ENCODE peak calls at places on chromosomes 3 and 15, in nine cellular contexts. One of them, this sample, is unnamed.

GRCh38 chr3:38247366-38248035 is 18.1 kb upstream of the SLC22A13 start:
- DNase-seq in MM.1S: no peak
- DNase-seq in PC-3: peak
- DNase-seq in GM23248: peak
- DNase-seq in neural progenitor cell: no peak
- DNase-seq in GM23338: no peak
- DNase-seq in hepatocyte: peak
- DNase-seq in SK-N-SH: no peak
- DNase-seq in HCT116: peak
- DNase-seq in this sample: no peak

GRCh38 chr3:62207197-62207596 is 166.2 kb downstream of the FEZF2 start:
- DNase-seq in GM23338: no peak
- DNase-seq in MM.1S: no peak
- DNase-seq in HCT116: no peak
- DNase-seq in neural progenitor cell: no peak
- DNase-seq in PC-3: no peak
- DNase-seq in hepatocyte: no peak
- DNase-seq in GM23248: no peak
- DNase-seq in SK-N-SH: no peak
- DNase-seq in this sample: no peak

GRCh38 chr3:45692866-45693265 is 3.7 kb downstream of the SACM1L start:
- DNase-seq in hepatocyte: no peak
- DNase-seq in neural progenitor cell: no peak
- DNase-seq in PC-3: no peak
- DNase-seq in SK-N-SH: no peak
- DNase-seq in MM.1S: no peak
- DNase-seq in GM23248: no peak
- DNase-seq in HCT116: no peak
- DNase-seq in GM23338: no peak
- DNase-seq in this sample: no peak

GRCh38 chr3:154602241-154602640 is 172.3 kb upstream of the GPR149 start:
- DNase-seq in SK-N-SH: no peak
- DNase-seq in GM23338: no peak
- DNase-seq in GM23248: no peak
- DNase-seq in hepatocyte: no peak
- DNase-seq in HCT116: no peak
- DNase-seq in PC-3: no peak
- DNase-seq in MM.1S: no peak
- DNase-seq in neural progenitor cell: no peak
- DNase-seq in this sample: no peak

GRCh38 chr15:70023064-70023768 is 74.5 kb downstream of the TLE3 start:
- DNase-seq in hepatocyte: peak
- DNase-seq in neural progenitor cell: no peak
- DNase-seq in SK-N-SH: no peak
- DNase-seq in MM.1S: peak
- DNase-seq in PC-3: peak
- DNase-seq in GM23248: peak
- DNase-seq in HCT116: peak
- DNase-seq in GM23338: no peak
- DNase-seq in this sample: peak

GRCh38 chr3:142896996-142897395 is 8.1 kb upstream of the PCOLCE2 start:
- DNase-seq in GM23248: no peak
- DNase-seq in SK-N-SH: no peak
- DNase-seq in PC-3: peak
- DNase-seq in MM.1S: no peak
- DNase-seq in GM23338: no peak
- DNase-seq in hepatocyte: no peak
- DNase-seq in HCT116: no peak
- DNase-seq in neural progenitor cell: no peak
- DNase-seq in this sample: no peak

GRCh38 chr3:97958396-97958795 is 13.8 kb downstream of the RIOX2 start:
- DNase-seq in hepatocyte: no peak
- DNase-seq in neural progenitor cell: no peak
- DNase-seq in HCT116: no peak
- DNase-seq in GM23248: no peak
- DNase-seq in SK-N-SH: no peak
- DNase-seq in MM.1S: no peak
- DNase-seq in GM23338: no peak
- DNase-seq in PC-3: no peak
- DNase-seq in this sample: no peak

GRCh38 chr3:60754617-60755016 is 496.6 kb downstream of the FHIT start:
- DNase-seq in hepatocyte: no peak
- DNase-seq in SK-N-SH: no peak
- DNase-seq in GM23248: peak
- DNase-seq in neural progenitor cell: no peak
- DNase-seq in GM23338: no peak
- DNase-seq in MM.1S: no peak
- DNase-seq in PC-3: no peak
- DNase-seq in HCT116: no peak
- DNase-seq in this sample: no peak

GRCh38 chr3:18446067-18446793 is 21.1 kb upstream of the SATB1 start:
- DNase-seq in MM.1S: no peak
- DNase-seq in PC-3: no peak
- DNase-seq in SK-N-SH: no peak
- DNase-seq in GM23338: peak
- DNase-seq in GM23248: no peak
- DNase-seq in hepatocyte: no peak
- DNase-seq in neural progenitor cell: peak
- DNase-seq in HCT116: no peak
- DNase-seq in this sample: no peak

GRCh38 chr3:89278305-89278704 is 170.9 kb downstream of the EPHA3 start:
- DNase-seq in GM23248: no peak
- DNase-seq in MM.1S: no peak
- DNase-seq in PC-3: no peak
- DNase-seq in hepatocyte: peak
- DNase-seq in HCT116: no peak
- DNase-seq in SK-N-SH: no peak
- DNase-seq in neural progenitor cell: peak
- DNase-seq in GM23338: peak
- DNase-seq in this sample: no peak

GRCh38 chr3:131361464-131362421 is 19.8 kb upstream of the NUDT16 start:
- DNase-seq in PC-3: peak
- DNase-seq in SK-N-SH: no peak
- DNase-seq in HCT116: peak
- DNase-seq in MM.1S: peak
- DNase-seq in hepatocyte: peak
- DNase-seq in neural progenitor cell: peak
- DNase-seq in GM23338: peak
- DNase-seq in GM23248: peak
- DNase-seq in this sample: no peak

GRCh38 chr3:53026423-53027162 is 19.3 kb downstream of the SFMBT1 start:
- DNase-seq in neural progenitor cell: no peak
- DNase-seq in MM.1S: no peak
- DNase-seq in PC-3: no peak
- DNase-seq in hepatocyte: no peak
- DNase-seq in SK-N-SH: no peak
- DNase-seq in HCT116: no peak
- DNase-seq in GM23338: peak
- DNase-seq in GM23248: no peak
- DNase-seq in this sample: no peak

GRCh38 chr15:39154136-39154770 is 426.6 kb upstream of the THBS1 start:
- DNase-seq in GM23338: peak
- DNase-seq in PC-3: peak
- DNase-seq in MM.1S: no peak
- DNase-seq in GM23248: no peak
- DNase-seq in hepatocyte: peak
- DNase-seq in SK-N-SH: no peak
- DNase-seq in neural progenitor cell: no peak
- DNase-seq in HCT116: no peak
- DNase-seq in this sample: no peak

GRCh38 chr15:38129531-38130199 is 123.0 kb upstream of the SPRED1 start:
- DNase-seq in hepatocyte: peak
- DNase-seq in GM23338: no peak
- DNase-seq in MM.1S: peak
- DNase-seq in neural progenitor cell: peak
- DNase-seq in HCT116: no peak
- DNase-seq in PC-3: peak
- DNase-seq in GM23248: peak
- DNase-seq in SK-N-SH: peak
- DNase-seq in this sample: peak
- H2AFZ ChIP-seq in hepatocyte: no peak
- H2AFZ ChIP-seq in GM23338: peak
- H2AFZ ChIP-seq in MM.1S: peak
- H2AFZ ChIP-seq in neural progenitor cell: peak
- H2AFZ ChIP-seq in HCT116: peak
- H2AFZ ChIP-seq in PC-3: peak
- H2AFZ ChIP-seq in GM23248: peak
- H2AFZ ChIP-seq in SK-N-SH: peak
- H2AFZ ChIP-seq in this sample: peak

DNA sequence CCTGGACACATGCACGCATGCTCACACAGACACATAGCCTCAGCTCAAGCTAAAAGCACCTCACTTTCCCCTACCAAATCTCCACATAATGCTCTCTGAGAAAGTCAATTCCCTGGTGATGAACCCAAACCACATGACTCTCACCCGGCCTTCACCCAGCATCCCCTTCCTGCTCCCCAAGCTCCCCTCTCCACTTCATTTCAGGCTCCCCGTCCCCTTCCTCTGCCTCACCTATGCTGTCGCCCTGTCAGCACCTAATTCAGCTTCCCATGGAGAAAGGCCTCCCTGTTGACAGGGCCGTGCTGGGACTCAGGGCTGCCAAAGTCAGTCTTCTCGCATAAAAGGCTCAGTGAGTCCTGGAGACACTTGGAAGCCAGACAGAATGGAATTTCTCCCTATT is 30.0 kb downstream of the ACAN start:
- DNase-seq in GM23248: no peak
- DNase-seq in hepatocyte: no peak
- DNase-seq in SK-N-SH: no peak
- DNase-seq in MM.1S: no peak
- DNase-seq in GM23338: no peak
- DNase-seq in PC-3: no peak
- DNase-seq in HCT116: no peak
- DNase-seq in neural progenitor cell: no peak
- DNase-seq in this sample: no peak
- H3K27ac ChIP-seq in GM23248: no peak
- H3K27ac ChIP-seq in hepatocyte: no peak
- H3K27ac ChIP-seq in SK-N-SH: no peak
- H3K27ac ChIP-seq in MM.1S: no peak
- H3K27ac ChIP-seq in GM23338: no peak
- H3K27ac ChIP-seq in PC-3: no peak
- H3K27ac ChIP-seq in HCT116: no peak
- H3K27ac ChIP-seq in neural progenitor cell: no peak
- H3K27ac ChIP-seq in this sample: no peak

DNA sequence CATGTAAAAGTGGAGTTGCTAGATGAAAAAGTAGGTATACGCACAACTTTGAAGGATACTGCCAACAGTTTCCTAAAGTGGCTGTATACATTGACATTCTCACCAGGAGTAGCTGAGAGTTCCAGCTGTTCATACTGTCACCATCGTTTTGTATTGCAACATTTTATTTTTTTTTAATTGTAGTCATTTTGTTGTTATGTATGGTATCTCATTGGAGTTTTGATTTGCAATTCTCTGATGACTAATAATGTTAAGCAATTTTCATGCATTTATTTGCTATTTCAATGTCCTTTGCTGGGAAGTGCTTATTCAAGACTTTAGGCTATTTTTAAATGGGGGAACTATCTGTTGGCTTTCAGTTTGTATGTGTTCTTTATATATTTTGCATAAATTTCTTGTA is 185.1 kb upstream of the TGFBR2 start:
- DNase-seq in SK-N-SH: no peak
- DNase-seq in GM23338: no peak
- DNase-seq in HCT116: no peak
- DNase-seq in PC-3: peak
- DNase-seq in GM23248: peak
- DNase-seq in neural progenitor cell: no peak
- DNase-seq in MM.1S: no peak
- DNase-seq in hepatocyte: no peak
- DNase-seq in this sample: no peak
- TF ChIP-seq EZH2phosphoT487 in SK-N-SH: no peak
- TF ChIP-seq EZH2phosphoT487 in GM23338: no peak
- TF ChIP-seq EZH2phosphoT487 in HCT116: no peak
- TF ChIP-seq EZH2phosphoT487 in PC-3: no peak
- TF ChIP-seq EZH2phosphoT487 in GM23248: no peak
- TF ChIP-seq EZH2phosphoT487 in neural progenitor cell: no peak
- TF ChIP-seq EZH2phosphoT487 in MM.1S: no peak
- TF ChIP-seq EZH2phosphoT487 in hepatocyte: no peak
- TF ChIP-seq EZH2phosphoT487 in this sample: no peak

DNA sequence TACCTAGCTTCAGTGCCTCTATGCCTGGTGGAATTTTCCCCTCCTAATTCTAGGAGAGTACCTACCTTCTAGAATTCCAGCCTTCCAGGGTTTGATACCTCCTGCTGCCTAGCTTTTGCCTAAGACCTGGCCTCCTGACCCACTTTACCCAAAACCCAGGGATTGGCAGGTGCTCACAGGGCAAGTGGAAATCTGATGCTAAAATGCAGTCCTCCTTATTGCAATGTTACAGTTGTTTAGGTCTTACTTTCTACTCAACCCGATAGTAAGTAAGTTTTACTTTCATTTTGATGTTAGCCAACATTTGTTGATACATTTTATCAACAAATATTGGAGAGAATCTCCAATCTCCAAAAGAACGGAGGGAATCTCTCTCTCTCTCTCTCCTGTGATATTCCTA is 275.9 kb downstream of the DOCK3 start:
- DNase-seq in neural progenitor cell: no peak
- DNase-seq in PC-3: no peak
- DNase-seq in HCT116: no peak
- DNase-seq in MM.1S: peak
- DNase-seq in SK-N-SH: no peak
- DNase-seq in GM23338: no peak
- DNase-seq in hepatocyte: no peak
- DNase-seq in GM23248: no peak
- DNase-seq in this sample: no peak
- H2AFZ ChIP-seq in neural progenitor cell: no peak
- H2AFZ ChIP-seq in PC-3: no peak
- H2AFZ ChIP-seq in HCT116: no peak
- H2AFZ ChIP-seq in MM.1S: peak
- H2AFZ ChIP-seq in SK-N-SH: no peak
- H2AFZ ChIP-seq in GM23338: no peak
- H2AFZ ChIP-seq in hepatocyte: no peak
- H2AFZ ChIP-seq in GM23248: peak
- H2AFZ ChIP-seq in this sample: no peak

DNA sequence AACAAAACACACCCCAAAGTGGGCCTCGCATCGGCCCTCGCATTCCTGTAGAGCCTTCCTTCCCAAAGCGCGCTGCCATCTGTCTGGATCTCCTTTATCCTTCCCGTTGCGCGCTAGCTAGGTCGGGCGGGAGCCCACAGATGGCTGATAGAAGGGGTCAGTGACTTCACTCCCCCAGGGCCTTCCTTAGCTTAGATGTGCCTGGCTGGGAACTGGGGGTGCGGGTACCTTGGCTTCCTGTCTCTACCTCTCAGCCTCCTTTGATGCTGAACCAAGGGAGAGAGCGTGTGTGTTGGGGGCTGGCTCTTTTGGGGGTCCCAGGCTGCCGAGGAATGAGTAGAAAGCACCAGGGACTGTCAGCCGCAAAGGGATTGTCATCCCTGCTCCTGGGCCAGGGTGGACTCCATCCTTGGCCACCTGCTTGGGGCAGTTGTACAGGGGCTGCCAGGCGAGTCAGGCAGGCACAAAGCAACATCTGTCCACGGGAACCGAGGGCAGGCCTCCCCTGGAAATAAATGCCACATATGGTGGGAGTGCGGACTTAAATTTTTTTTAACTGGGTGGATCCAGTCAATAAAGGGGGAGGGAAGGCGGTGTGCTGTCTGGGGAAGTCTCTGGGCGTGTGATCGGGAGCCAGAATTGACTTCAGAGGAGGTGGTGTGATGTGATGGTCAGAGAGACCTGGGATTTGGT is 1.9 kb downstream of the SMAD3 start:
- DNase-seq in GM23248: peak
- DNase-seq in MM.1S: no peak
- DNase-seq in SK-N-SH: no peak
- DNase-seq in neural progenitor cell: peak
- DNase-seq in HCT116: no peak
- DNase-seq in PC-3: no peak
- DNase-seq in GM23338: peak
- DNase-seq in hepatocyte: no peak
- DNase-seq in this sample: peak
- H3K27ac ChIP-seq in GM23248: peak
- H3K27ac ChIP-seq in MM.1S: peak
- H3K27ac ChIP-seq in SK-N-SH: no peak
- H3K27ac ChIP-seq in neural progenitor cell: no peak
- H3K27ac ChIP-seq in HCT116: peak
- H3K27ac ChIP-seq in PC-3: peak
- H3K27ac ChIP-seq in GM23338: no peak
- H3K27ac ChIP-seq in hepatocyte: peak
- H3K27ac ChIP-seq in this sample: peak

This sample was measured in OCI-LY7.